ENCODE peak calls at places on chromosomes 11 and 22, in four cellular contexts. K is NCI-H1694 treated with DMSO at 0.1 percent for 48 hours, L is choroid plexus epithelial cell, P is body of pancreas. A is an unnamed sample.

GRCh38 chr11:61541568-61541967 is 33.0 kb downstream of the LRRC10B start:
- DNase-seq in K (no peak), L (peak), P (no peak), A (no peak)

GRCh38 chr11:26621147-26621546 is 49.1 kb upstream of the MUC15 start:
- DNase-seq in K (no peak), L (peak), P (no peak), A (peak)

GRCh38 chr11:60785806-60786361 is 751 bp downstream of the MS4A10 start:
- DNase-seq in K (peak), L (peak), P (no peak), A (no peak)

GRCh38 chr11:64887234-64887756 is 8.9 kb upstream of the EHD1 start:
- DNase-seq in K (no peak), L (no peak), P (no peak), A (no peak)

GRCh38 chr11:22508691-22509090 is 116.9 kb downstream of the FANCF start:
- DNase-seq in K (peak), L (no peak), P (no peak), A (no peak)

GRCh38 chr11:112297248-112297866 is 36.7 kb upstream of the PLET1 start:
- DNase-seq in K (no peak), L (no peak), P (no peak), A (no peak)

GRCh38 chr22:18927020-18927419 is 9.1 kb downstream of the PRODH start:
- DNase-seq in K (no peak), L (no peak), P (no peak), A (no peak)

GRCh38 chr22:46457502-46458488 is 79.6 kb downstream of the CELSR1 start:
- DNase-seq in K (no peak), L (peak), P (no peak), A (no peak)

GRCh38 chr11:125245299-125245698 is 80.7 kb downstream of the PKNOX2 start:
- DNase-seq in K (no peak), L (peak), P (no peak), A (no peak)

GRCh38 chr11:123551085-123551484 is 103.3 kb downstream of the SCN3B start:
- DNase-seq in K (no peak), L (no peak), P (no peak), A (no peak)

A was measured in RKO.